ENCODE peak calls at places on chromosomes 6 and 20, in seven cellular contexts. One of them, this sample, is unnamed.

GRCh38 chr20:23528867-23529431 is 38.0 kb downstream of the CST8 start:
- DNase-seq in endothelial cell: no peak
- DNase-seq in AG09309: no peak
- DNase-seq in SK-N-DZ: no peak
- DNase-seq in amniotic stem cell: no peak
- DNase-seq in GM12865: no peak
- DNase-seq in breast epithelium: no peak
- DNase-seq in this sample: no peak

GRCh38 chr20:31698803-31699718 is 23.6 kb downstream of the BCL2L1 start:
- DNase-seq in AG09309: peak; percentile 84
- DNase-seq in endothelial cell: peak; percentile 42
- DNase-seq in breast epithelium: peak; percentile 74
- DNase-seq in SK-N-DZ: no peak
- DNase-seq in amniotic stem cell: peak; percentile 70
- DNase-seq in GM12865: peak; percentile 81
- DNase-seq in this sample: peak; percentile 59

GRCh38 chr6:20802596-20802995 is 268.3 kb downstream of the CDKAL1 start:
- DNase-seq in endothelial cell: no peak
- DNase-seq in breast epithelium: peak; percentile 36
- DNase-seq in AG09309: no peak
- DNase-seq in GM12865: no peak
- DNase-seq in SK-N-DZ: no peak
- DNase-seq in amniotic stem cell: no peak
- DNase-seq in this sample: no peak

GRCh38 chr20:313948-314347 is 11.4 kb upstream of the SOX12 start:
- DNase-seq in GM12865: no peak
- DNase-seq in breast epithelium: no peak
- DNase-seq in endothelial cell: no peak
- DNase-seq in amniotic stem cell: no peak
- DNase-seq in SK-N-DZ: no peak
- DNase-seq in AG09309: no peak
- DNase-seq in this sample: no peak

GRCh38 chr6:41269716-41270115 is 16.8 kb downstream of the TREM1 start:
- DNase-seq in breast epithelium: no peak
- DNase-seq in SK-N-DZ: no peak
- DNase-seq in amniotic stem cell: no peak
- DNase-seq in GM12865: no peak
- DNase-seq in endothelial cell: no peak
- DNase-seq in AG09309: no peak
- DNase-seq in this sample: no peak

GRCh38 chr6:132219901-132220300 is 181.4 kb downstream of the MOXD1 start:
- DNase-seq in AG09309: no peak
- DNase-seq in SK-N-DZ: no peak
- DNase-seq in endothelial cell: no peak
- DNase-seq in GM12865: no peak
- DNase-seq in amniotic stem cell: no peak
- DNase-seq in breast epithelium: no peak
- DNase-seq in this sample: no peak

GRCh38 chr6:30942338-30943060 is 1.7 kb downstream of the MUCL3 start:
- DNase-seq in SK-N-DZ: peak; percentile 19
- DNase-seq in AG09309: peak; percentile 43
- DNase-seq in breast epithelium: peak; percentile 72
- DNase-seq in GM12865: no peak
- DNase-seq in endothelial cell: peak; percentile 64
- DNase-seq in amniotic stem cell: peak; percentile 46
- DNase-seq in this sample: peak; percentile 89

GRCh38 chr6:113564401-113565161 is 292.6 kb upstream of the MARCKS start:
- DNase-seq in breast epithelium: peak; percentile 60
- DNase-seq in GM12865: peak; percentile 76
- DNase-seq in endothelial cell: peak; percentile 44
- DNase-seq in amniotic stem cell: peak; percentile 60
- DNase-seq in SK-N-DZ: peak; percentile 98
- DNase-seq in AG09309: peak; percentile 93
- DNase-seq in this sample: peak; percentile 28

GRCh38 chr20:4916991-4917881 is 84.1 kb downstream of the SLC23A2 start:
- DNase-seq in breast epithelium: no peak
- DNase-seq in AG09309: no peak
- DNase-seq in amniotic stem cell: no peak
- DNase-seq in GM12865: no peak
- DNase-seq in SK-N-DZ: no peak
- DNase-seq in endothelial cell: no peak
- DNase-seq in this sample: peak; percentile 42

GRCh38 chr20:57431539-57431835 is 40.3 kb downstream of the RBM38 start:
- DNase-seq in breast epithelium: no peak
- DNase-seq in AG09309: no peak
- DNase-seq in endothelial cell: no peak
- DNase-seq in amniotic stem cell: no peak
- DNase-seq in SK-N-DZ: no peak
- DNase-seq in GM12865: no peak
- DNase-seq in this sample: no peak

GRCh38 chr20:914727-915498 is 1.2 kb downstream of the ANGPT4 start:
- DNase-seq in AG09309: no peak
- DNase-seq in amniotic stem cell: no peak
- DNase-seq in SK-N-DZ: no peak
- DNase-seq in GM12865: no peak
- DNase-seq in breast epithelium: no peak
- DNase-seq in endothelial cell: no peak
- DNase-seq in this sample: no peak

GRCh38 chr6:12751694-12752304 is 35.2 kb downstream of the PHACTR1 start:
- DNase-seq in endothelial cell: peak; percentile 82
- DNase-seq in breast epithelium: no peak
- DNase-seq in amniotic stem cell: peak; percentile 34
- DNase-seq in SK-N-DZ: peak; percentile 32
- DNase-seq in AG09309: peak; percentile 10
- DNase-seq in GM12865: peak; percentile 50
- DNase-seq in this sample: peak; percentile 55

GRCh38 chr20:43820742-43821330 is 93.8 kb upstream of the TOX2 start:
- DNase-seq in GM12865: no peak
- DNase-seq in amniotic stem cell: no peak
- DNase-seq in breast epithelium: no peak
- DNase-seq in SK-N-DZ: no peak
- DNase-seq in AG09309: no peak
- DNase-seq in endothelial cell: no peak
- DNase-seq in this sample: no peak

GRCh38 chr6:40349566-40350192 is 237.5 kb downstream of the LRFN2 start:
- DNase-seq in amniotic stem cell: no peak
- DNase-seq in GM12865: no peak
- DNase-seq in endothelial cell: no peak
- DNase-seq in AG09309: no peak
- DNase-seq in breast epithelium: no peak
- DNase-seq in SK-N-DZ: no peak
- DNase-seq in this sample: no peak

GRCh38 chr20:35180266-35180665 is 8.4 kb downstream of the PROCR start:
- DNase-seq in endothelial cell: no peak
- DNase-seq in amniotic stem cell: no peak
- DNase-seq in SK-N-DZ: no peak
- DNase-seq in AG09309: no peak
- DNase-seq in GM12865: no peak
- DNase-seq in breast epithelium: no peak
- DNase-seq in this sample: no peak

GRCh38 chr6:158270389-158271127 is 41.7 kb upstream of the TULP4 start:
- DNase-seq in SK-N-DZ: no peak
- DNase-seq in GM12865: no peak
- DNase-seq in endothelial cell: no peak
- DNase-seq in breast epithelium: no peak
- DNase-seq in amniotic stem cell: no peak
- DNase-seq in AG09309: no peak
- DNase-seq in this sample: no peak

GRCh38 chr6:132354517-132355167 is 46.6 kb downstream of the MOXD1 start:
- DNase-seq in GM12865: peak; percentile 56
- DNase-seq in breast epithelium: no peak
- DNase-seq in AG09309: no peak
- DNase-seq in endothelial cell: no peak
- DNase-seq in SK-N-DZ: no peak
- DNase-seq in amniotic stem cell: no peak
- DNase-seq in this sample: peak; percentile 44

GRCh38 chr6:112683926-112684325 is 336.8 kb downstream of the RFPL4B start:
- DNase-seq in SK-N-DZ: no peak
- DNase-seq in amniotic stem cell: peak; percentile 43
- DNase-seq in endothelial cell: no peak
- DNase-seq in AG09309: peak; percentile 91
- DNase-seq in GM12865: no peak
- DNase-seq in breast epithelium: no peak
- DNase-seq in this sample: no peak

GRCh38 chr6:168247456-168248147 is 72.0 kb downstream of the DACT2 start:
- DNase-seq in amniotic stem cell: no peak
- DNase-seq in breast epithelium: no peak
- DNase-seq in endothelial cell: no peak
- DNase-seq in SK-N-DZ: no peak
- DNase-seq in AG09309: no peak
- DNase-seq in GM12865: no peak
- DNase-seq in this sample: peak; percentile 68

GRCh38 chr6:659716-660581 is 3.0 kb upstream of the HUS1B start:
- DNase-seq in AG09309: no peak
- DNase-seq in breast epithelium: no peak
- DNase-seq in SK-N-DZ: peak; percentile 11
- DNase-seq in endothelial cell: no peak
- DNase-seq in amniotic stem cell: no peak
- DNase-seq in GM12865: no peak
- DNase-seq in this sample: no peak

GRCh38 chr6:106629859-106630163 is 433 bp downstream of the QRSL1 start:
- DNase-seq in SK-N-DZ: no peak
- DNase-seq in endothelial cell: no peak
- DNase-seq in breast epithelium: no peak
- DNase-seq in AG09309: no peak
- DNase-seq in amniotic stem cell: no peak
- DNase-seq in GM12865: no peak
- DNase-seq in this sample: no peak

GRCh38 chr6:114739656-114740055 is 396.8 kb upstream of the HS3ST5 start:
- DNase-seq in SK-N-DZ: no peak
- DNase-seq in breast epithelium: no peak
- DNase-seq in GM12865: no peak
- DNase-seq in AG09309: no peak
- DNase-seq in amniotic stem cell: no peak
- DNase-seq in endothelial cell: no peak
- DNase-seq in this sample: no peak

This sample was measured in stomach.